ENCODE peak calls at places on chromosomes 6 and 20, in seven cellular contexts. One of them, this sample, is unnamed.

GRCh38 chr20:34222208-34222607 is 19.0 kb upstream of the ASIP start:
- DNase-seq in OCI-LY7: no peak
- DNase-seq in activated naive CD8-positive, alpha-beta T cell treated with anti-CD3 and anti-CD28 coated beads, Interleukin-2, amount 50 U/mL, for 24 hours: no peak
- DNase-seq in RPMI8226: no peak
- DNase-seq in effector memory CD8-positive, alpha-beta T cell: no peak
- DNase-seq in left ventricle myocardium inferior: no peak
- DNase-seq in stimulated activated CD8-positive, alpha-beta memory T cell treated with anti-CD3 and anti-CD28 coated beads, Interleukin-15, amount 100 ng/mL, for 4 hours: no peak
- DNase-seq in this sample: no peak

GRCh38 chr6:15352884-15353283 is 107.0 kb downstream of the JARID2 start:
- DNase-seq in OCI-LY7: no peak
- DNase-seq in activated naive CD8-positive, alpha-beta T cell treated with anti-CD3 and anti-CD28 coated beads, Interleukin-2, amount 50 U/mL, for 24 hours: no peak
- DNase-seq in RPMI8226: no peak
- DNase-seq in effector memory CD8-positive, alpha-beta T cell: no peak
- DNase-seq in left ventricle myocardium inferior: no peak
- DNase-seq in stimulated activated CD8-positive, alpha-beta memory T cell treated with anti-CD3 and anti-CD28 coated beads, Interleukin-15, amount 100 ng/mL, for 4 hours: no peak
- DNase-seq in this sample: no peak

GRCh38 chr20:50259705-50260479 is 69.3 kb downstream of the CEBPB start:
- DNase-seq in OCI-LY7: no peak
- DNase-seq in activated naive CD8-positive, alpha-beta T cell treated with anti-CD3 and anti-CD28 coated beads, Interleukin-2, amount 50 U/mL, for 24 hours: no peak
- DNase-seq in RPMI8226: peak
- DNase-seq in effector memory CD8-positive, alpha-beta T cell: no peak
- DNase-seq in left ventricle myocardium inferior: peak
- DNase-seq in stimulated activated CD8-positive, alpha-beta memory T cell treated with anti-CD3 and anti-CD28 coated beads, Interleukin-15, amount 100 ng/mL, for 4 hours: no peak
- DNase-seq in this sample: no peak

GRCh38 chr6:15629487-15629886 is 33.3 kb downstream of the DTNBP1 start:
- DNase-seq in OCI-LY7: no peak
- DNase-seq in activated naive CD8-positive, alpha-beta T cell treated with anti-CD3 and anti-CD28 coated beads, Interleukin-2, amount 50 U/mL, for 24 hours: no peak
- DNase-seq in RPMI8226: no peak
- DNase-seq in effector memory CD8-positive, alpha-beta T cell: no peak
- DNase-seq in left ventricle myocardium inferior: no peak
- DNase-seq in stimulated activated CD8-positive, alpha-beta memory T cell treated with anti-CD3 and anti-CD28 coated beads, Interleukin-15, amount 100 ng/mL, for 4 hours: no peak
- DNase-seq in this sample: no peak

GRCh38 chr6:82881519-82881918 is 184.1 kb downstream of the UBE3D start:
- DNase-seq in OCI-LY7: no peak
- DNase-seq in activated naive CD8-positive, alpha-beta T cell treated with anti-CD3 and anti-CD28 coated beads, Interleukin-2, amount 50 U/mL, for 24 hours: no peak
- DNase-seq in RPMI8226: no peak
- DNase-seq in effector memory CD8-positive, alpha-beta T cell: no peak
- DNase-seq in left ventricle myocardium inferior: no peak
- DNase-seq in stimulated activated CD8-positive, alpha-beta memory T cell treated with anti-CD3 and anti-CD28 coated beads, Interleukin-15, amount 100 ng/mL, for 4 hours: no peak
- DNase-seq in this sample: no peak

GRCh38 chr6:157514659-157515496 is 133.9 kb downstream of the ZDHHC14 start:
- DNase-seq in OCI-LY7: no peak
- DNase-seq in activated naive CD8-positive, alpha-beta T cell treated with anti-CD3 and anti-CD28 coated beads, Interleukin-2, amount 50 U/mL, for 24 hours: no peak
- DNase-seq in RPMI8226: no peak
- DNase-seq in effector memory CD8-positive, alpha-beta T cell: no peak
- DNase-seq in left ventricle myocardium inferior: no peak
- DNase-seq in stimulated activated CD8-positive, alpha-beta memory T cell treated with anti-CD3 and anti-CD28 coated beads, Interleukin-15, amount 100 ng/mL, for 4 hours: no peak
- DNase-seq in this sample: no peak

GRCh38 chr6:31293343-31293742 is 21.5 kb upstream of the HLA-C start:
- DNase-seq in OCI-LY7: no peak
- DNase-seq in activated naive CD8-positive, alpha-beta T cell treated with anti-CD3 and anti-CD28 coated beads, Interleukin-2, amount 50 U/mL, for 24 hours: no peak
- DNase-seq in RPMI8226: no peak
- DNase-seq in effector memory CD8-positive, alpha-beta T cell: no peak
- DNase-seq in left ventricle myocardium inferior: no peak
- DNase-seq in stimulated activated CD8-positive, alpha-beta memory T cell treated with anti-CD3 and anti-CD28 coated beads, Interleukin-15, amount 100 ng/mL, for 4 hours: no peak
- DNase-seq in this sample: no peak

GRCh38 chr6:163965426-163966348 is 551.2 kb downstream of the QKI start:
- DNase-seq in OCI-LY7: no peak
- DNase-seq in activated naive CD8-positive, alpha-beta T cell treated with anti-CD3 and anti-CD28 coated beads, Interleukin-2, amount 50 U/mL, for 24 hours: no peak
- DNase-seq in RPMI8226: no peak
- DNase-seq in effector memory CD8-positive, alpha-beta T cell: no peak
- DNase-seq in left ventricle myocardium inferior: peak
- DNase-seq in stimulated activated CD8-positive, alpha-beta memory T cell treated with anti-CD3 and anti-CD28 coated beads, Interleukin-15, amount 100 ng/mL, for 4 hours: no peak
- DNase-seq in this sample: no peak

GRCh38 chr6:155528982-155529453 is 73.4 kb upstream of the NOX3 start:
- DNase-seq in OCI-LY7: peak
- DNase-seq in activated naive CD8-positive, alpha-beta T cell treated with anti-CD3 and anti-CD28 coated beads, Interleukin-2, amount 50 U/mL, for 24 hours: no peak
- DNase-seq in RPMI8226: no peak
- DNase-seq in effector memory CD8-positive, alpha-beta T cell: no peak
- DNase-seq in left ventricle myocardium inferior: no peak
- DNase-seq in stimulated activated CD8-positive, alpha-beta memory T cell treated with anti-CD3 and anti-CD28 coated beads, Interleukin-15, amount 100 ng/mL, for 4 hours: no peak
- DNase-seq in this sample: no peak

GRCh38 chr20:50821994-50822393 is 27.1 kb downstream of the BCAS4 start:
- DNase-seq in OCI-LY7: peak
- DNase-seq in activated naive CD8-positive, alpha-beta T cell treated with anti-CD3 and anti-CD28 coated beads, Interleukin-2, amount 50 U/mL, for 24 hours: no peak
- DNase-seq in RPMI8226: no peak
- DNase-seq in effector memory CD8-positive, alpha-beta T cell: no peak
- DNase-seq in left ventricle myocardium inferior: no peak
- DNase-seq in stimulated activated CD8-positive, alpha-beta memory T cell treated with anti-CD3 and anti-CD28 coated beads, Interleukin-15, amount 100 ng/mL, for 4 hours: no peak
- DNase-seq in this sample: no peak

GRCh38 chr6:21046276-21046675 is 512.0 kb downstream of the CDKAL1 start:
- DNase-seq in OCI-LY7: no peak
- DNase-seq in activated naive CD8-positive, alpha-beta T cell treated with anti-CD3 and anti-CD28 coated beads, Interleukin-2, amount 50 U/mL, for 24 hours: no peak
- DNase-seq in RPMI8226: no peak
- DNase-seq in effector memory CD8-positive, alpha-beta T cell: no peak
- DNase-seq in left ventricle myocardium inferior: no peak
- DNase-seq in stimulated activated CD8-positive, alpha-beta memory T cell treated with anti-CD3 and anti-CD28 coated beads, Interleukin-15, amount 100 ng/mL, for 4 hours: no peak
- DNase-seq in this sample: no peak

GRCh38 chr6:110561708-110562107 is 85.3 kb upstream of the SLC22A16 start:
- DNase-seq in OCI-LY7: no peak
- DNase-seq in activated naive CD8-positive, alpha-beta T cell treated with anti-CD3 and anti-CD28 coated beads, Interleukin-2, amount 50 U/mL, for 24 hours: no peak
- DNase-seq in RPMI8226: no peak
- DNase-seq in effector memory CD8-positive, alpha-beta T cell: no peak
- DNase-seq in left ventricle myocardium inferior: no peak
- DNase-seq in stimulated activated CD8-positive, alpha-beta memory T cell treated with anti-CD3 and anti-CD28 coated beads, Interleukin-15, amount 100 ng/mL, for 4 hours: no peak
- DNase-seq in this sample: no peak

GRCh38 chr6:34587851-34588250 is 31.7 kb upstream of the SPDEF start:
- DNase-seq in OCI-LY7: no peak
- DNase-seq in activated naive CD8-positive, alpha-beta T cell treated with anti-CD3 and anti-CD28 coated beads, Interleukin-2, amount 50 U/mL, for 24 hours: no peak
- DNase-seq in RPMI8226: no peak
- DNase-seq in effector memory CD8-positive, alpha-beta T cell: no peak
- DNase-seq in left ventricle myocardium inferior: no peak
- DNase-seq in stimulated activated CD8-positive, alpha-beta memory T cell treated with anti-CD3 and anti-CD28 coated beads, Interleukin-15, amount 100 ng/mL, for 4 hours: no peak
- DNase-seq in this sample: no peak

GRCh38 chr6:150492507-150492906 is 107.2 kb upstream of the PLEKHG1 start:
- DNase-seq in OCI-LY7: peak
- DNase-seq in activated naive CD8-positive, alpha-beta T cell treated with anti-CD3 and anti-CD28 coated beads, Interleukin-2, amount 50 U/mL, for 24 hours: no peak
- DNase-seq in RPMI8226: peak
- DNase-seq in effector memory CD8-positive, alpha-beta T cell: no peak
- DNase-seq in left ventricle myocardium inferior: no peak
- DNase-seq in stimulated activated CD8-positive, alpha-beta memory T cell treated with anti-CD3 and anti-CD28 coated beads, Interleukin-15, amount 100 ng/mL, for 4 hours: no peak
- DNase-seq in this sample: no peak

GRCh38 chr6:140636237-140636636 is 1261.8 kb upstream of the CITED2 start:
- DNase-seq in OCI-LY7: no peak
- DNase-seq in activated naive CD8-positive, alpha-beta T cell treated with anti-CD3 and anti-CD28 coated beads, Interleukin-2, amount 50 U/mL, for 24 hours: no peak
- DNase-seq in RPMI8226: no peak
- DNase-seq in effector memory CD8-positive, alpha-beta T cell: no peak
- DNase-seq in left ventricle myocardium inferior: no peak
- DNase-seq in stimulated activated CD8-positive, alpha-beta memory T cell treated with anti-CD3 and anti-CD28 coated beads, Interleukin-15, amount 100 ng/mL, for 4 hours: no peak
- DNase-seq in this sample: no peak

GRCh38 chr6:41027251-41027650 is 11.8 kb downstream of the UNC5CL start:
- DNase-seq in OCI-LY7: no peak
- DNase-seq in activated naive CD8-positive, alpha-beta T cell treated with anti-CD3 and anti-CD28 coated beads, Interleukin-2, amount 50 U/mL, for 24 hours: no peak
- DNase-seq in RPMI8226: no peak
- DNase-seq in effector memory CD8-positive, alpha-beta T cell: no peak
- DNase-seq in left ventricle myocardium inferior: no peak
- DNase-seq in stimulated activated CD8-positive, alpha-beta memory T cell treated with anti-CD3 and anti-CD28 coated beads, Interleukin-15, amount 100 ng/mL, for 4 hours: no peak
- DNase-seq in this sample: no peak

GRCh38 chr6:41367700-41368099 is 32.3 kb downstream of the NCR2 start:
- DNase-seq in OCI-LY7: peak
- DNase-seq in activated naive CD8-positive, alpha-beta T cell treated with anti-CD3 and anti-CD28 coated beads, Interleukin-2, amount 50 U/mL, for 24 hours: peak
- DNase-seq in RPMI8226: peak
- DNase-seq in effector memory CD8-positive, alpha-beta T cell: no peak
- DNase-seq in left ventricle myocardium inferior: peak
- DNase-seq in stimulated activated CD8-positive, alpha-beta memory T cell treated with anti-CD3 and anti-CD28 coated beads, Interleukin-15, amount 100 ng/mL, for 4 hours: no peak
- DNase-seq in this sample: peak

GRCh38 chr6:137044366-137045220 is at the start of gene IL20RA:
- DNase-seq in OCI-LY7: no peak
- DNase-seq in activated naive CD8-positive, alpha-beta T cell treated with anti-CD3 and anti-CD28 coated beads, Interleukin-2, amount 50 U/mL, for 24 hours: peak
- DNase-seq in RPMI8226: peak
- DNase-seq in effector memory CD8-positive, alpha-beta T cell: no peak
- DNase-seq in left ventricle myocardium inferior: peak
- DNase-seq in stimulated activated CD8-positive, alpha-beta memory T cell treated with anti-CD3 and anti-CD28 coated beads, Interleukin-15, amount 100 ng/mL, for 4 hours: no peak
- DNase-seq in this sample: peak

GRCh38 chr20:48983423-48984400 is 62.2 kb downstream of the ARFGEF2 start:
- DNase-seq in OCI-LY7: no peak
- DNase-seq in activated naive CD8-positive, alpha-beta T cell treated with anti-CD3 and anti-CD28 coated beads, Interleukin-2, amount 50 U/mL, for 24 hours: no peak
- DNase-seq in RPMI8226: no peak
- DNase-seq in effector memory CD8-positive, alpha-beta T cell: no peak
- DNase-seq in left ventricle myocardium inferior: peak
- DNase-seq in stimulated activated CD8-positive, alpha-beta memory T cell treated with anti-CD3 and anti-CD28 coated beads, Interleukin-15, amount 100 ng/mL, for 4 hours: no peak
- DNase-seq in this sample: no peak

GRCh38 chr6:170110201-170111140 is 180.4 kb downstream of the DLL1 start:
- DNase-seq in OCI-LY7: no peak
- DNase-seq in activated naive CD8-positive, alpha-beta T cell treated with anti-CD3 and anti-CD28 coated beads, Interleukin-2, amount 50 U/mL, for 24 hours: no peak
- DNase-seq in RPMI8226: no peak
- DNase-seq in effector memory CD8-positive, alpha-beta T cell: no peak
- DNase-seq in left ventricle myocardium inferior: peak
- DNase-seq in stimulated activated CD8-positive, alpha-beta memory T cell treated with anti-CD3 and anti-CD28 coated beads, Interleukin-15, amount 100 ng/mL, for 4 hours: no peak
- DNase-seq in this sample: no peak

GRCh38 chr6:119129148-119129967 is 50.9 kb upstream of the FAM184A start:
- DNase-seq in OCI-LY7: peak
- DNase-seq in activated naive CD8-positive, alpha-beta T cell treated with anti-CD3 and anti-CD28 coated beads, Interleukin-2, amount 50 U/mL, for 24 hours: no peak
- DNase-seq in RPMI8226: peak
- DNase-seq in effector memory CD8-positive, alpha-beta T cell: peak
- DNase-seq in left ventricle myocardium inferior: no peak
- DNase-seq in stimulated activated CD8-positive, alpha-beta memory T cell treated with anti-CD3 and anti-CD28 coated beads, Interleukin-15, amount 100 ng/mL, for 4 hours: no peak
- DNase-seq in this sample: peak

GRCh38 chr20:3723284-3723683 is 9.2 kb upstream of the HSPA12B start:
- DNase-seq in OCI-LY7: no peak
- DNase-seq in activated naive CD8-positive, alpha-beta T cell treated with anti-CD3 and anti-CD28 coated beads, Interleukin-2, amount 50 U/mL, for 24 hours: no peak
- DNase-seq in RPMI8226: no peak
- DNase-seq in effector memory CD8-positive, alpha-beta T cell: no peak
- DNase-seq in left ventricle myocardium inferior: no peak
- DNase-seq in stimulated activated CD8-positive, alpha-beta memory T cell treated with anti-CD3 and anti-CD28 coated beads, Interleukin-15, amount 100 ng/mL, for 4 hours: no peak
- DNase-seq in this sample: no peak

GRCh38 chr6:11258260-11259237 is 26.1 kb upstream of the NEDD9 start:
- DNase-seq in OCI-LY7: no peak
- DNase-seq in activated naive CD8-positive, alpha-beta T cell treated with anti-CD3 and anti-CD28 coated beads, Interleukin-2, amount 50 U/mL, for 24 hours: peak
- DNase-seq in RPMI8226: no peak
- DNase-seq in effector memory CD8-positive, alpha-beta T cell: peak
- DNase-seq in left ventricle myocardium inferior: no peak
- DNase-seq in stimulated activated CD8-positive, alpha-beta memory T cell treated with anti-CD3 and anti-CD28 coated beads, Interleukin-15, amount 100 ng/mL, for 4 hours: peak
- DNase-seq in this sample: no peak

GRCh38 chr6:125596020-125596419 is 153.4 kb upstream of the HEY2 start:
- DNase-seq in OCI-LY7: no peak
- DNase-seq in activated naive CD8-positive, alpha-beta T cell treated with anti-CD3 and anti-CD28 coated beads, Interleukin-2, amount 50 U/mL, for 24 hours: no peak
- DNase-seq in RPMI8226: peak
- DNase-seq in effector memory CD8-positive, alpha-beta T cell: no peak
- DNase-seq in left ventricle myocardium inferior: no peak
- DNase-seq in stimulated activated CD8-positive, alpha-beta memory T cell treated with anti-CD3 and anti-CD28 coated beads, Interleukin-15, amount 100 ng/mL, for 4 hours: no peak
- DNase-seq in this sample: no peak

GRCh38 chr6:158660331-158660730 is 10.5 kb downstream of the SYTL3 start:
- DNase-seq in OCI-LY7: peak
- DNase-seq in activated naive CD8-positive, alpha-beta T cell treated with anti-CD3 and anti-CD28 coated beads, Interleukin-2, amount 50 U/mL, for 24 hours: peak
- DNase-seq in RPMI8226: peak
- DNase-seq in effector memory CD8-positive, alpha-beta T cell: peak
- DNase-seq in left ventricle myocardium inferior: no peak
- DNase-seq in stimulated activated CD8-positive, alpha-beta memory T cell treated with anti-CD3 and anti-CD28 coated beads, Interleukin-15, amount 100 ng/mL, for 4 hours: no peak
- DNase-seq in this sample: no peak

GRCh38 chr6:126066068-126067048 is 80.0 kb downstream of the TRMT11 start:
- DNase-seq in OCI-LY7: no peak
- DNase-seq in activated naive CD8-positive, alpha-beta T cell treated with anti-CD3 and anti-CD28 coated beads, Interleukin-2, amount 50 U/mL, for 24 hours: no peak
- DNase-seq in RPMI8226: no peak
- DNase-seq in effector memory CD8-positive, alpha-beta T cell: no peak
- DNase-seq in left ventricle myocardium inferior: no peak
- DNase-seq in stimulated activated CD8-positive, alpha-beta memory T cell treated with anti-CD3 and anti-CD28 coated beads, Interleukin-15, amount 100 ng/mL, for 4 hours: no peak
- DNase-seq in this sample: no peak

GRCh38 chr6:4348462-4349112 is 213.2 kb upstream of the ECI2 start:
- DNase-seq in OCI-LY7: no peak
- DNase-seq in activated naive CD8-positive, alpha-beta T cell treated with anti-CD3 and anti-CD28 coated beads, Interleukin-2, amount 50 U/mL, for 24 hours: no peak
- DNase-seq in RPMI8226: no peak
- DNase-seq in effector memory CD8-positive, alpha-beta T cell: no peak
- DNase-seq in left ventricle myocardium inferior: no peak
- DNase-seq in stimulated activated CD8-positive, alpha-beta memory T cell treated with anti-CD3 and anti-CD28 coated beads, Interleukin-15, amount 100 ng/mL, for 4 hours: no peak
- DNase-seq in this sample: no peak

GRCh38 chr6:159233365-159234101 is 64.3 kb downstream of the FNDC1 start:
- DNase-seq in OCI-LY7: no peak
- DNase-seq in activated naive CD8-positive, alpha-beta T cell treated with anti-CD3 and anti-CD28 coated beads, Interleukin-2, amount 50 U/mL, for 24 hours: no peak
- DNase-seq in RPMI8226: no peak
- DNase-seq in effector memory CD8-positive, alpha-beta T cell: no peak
- DNase-seq in left ventricle myocardium inferior: no peak
- DNase-seq in stimulated activated CD8-positive, alpha-beta memory T cell treated with anti-CD3 and anti-CD28 coated beads, Interleukin-15, amount 100 ng/mL, for 4 hours: no peak
- DNase-seq in this sample: no peak

GRCh38 chr6:83970582-83970981 is 63.0 kb upstream of the MRAP2 start:
- DNase-seq in OCI-LY7: no peak
- DNase-seq in activated naive CD8-positive, alpha-beta T cell treated with anti-CD3 and anti-CD28 coated beads, Interleukin-2, amount 50 U/mL, for 24 hours: no peak
- DNase-seq in RPMI8226: no peak
- DNase-seq in effector memory CD8-positive, alpha-beta T cell: no peak
- DNase-seq in left ventricle myocardium inferior: no peak
- DNase-seq in stimulated activated CD8-positive, alpha-beta memory T cell treated with anti-CD3 and anti-CD28 coated beads, Interleukin-15, amount 100 ng/mL, for 4 hours: no peak
- DNase-seq in this sample: no peak

GRCh38 chr6:1113921-1114320 is 198.0 kb upstream of the FOXQ1 start:
- DNase-seq in OCI-LY7: no peak
- DNase-seq in activated naive CD8-positive, alpha-beta T cell treated with anti-CD3 and anti-CD28 coated beads, Interleukin-2, amount 50 U/mL, for 24 hours: no peak
- DNase-seq in RPMI8226: no peak
- DNase-seq in effector memory CD8-positive, alpha-beta T cell: no peak
- DNase-seq in left ventricle myocardium inferior: no peak
- DNase-seq in stimulated activated CD8-positive, alpha-beta memory T cell treated with anti-CD3 and anti-CD28 coated beads, Interleukin-15, amount 100 ng/mL, for 4 hours: no peak
- DNase-seq in this sample: no peak

GRCh38 chr20:13147971-13148370 is 73.1 kb upstream of the ISM1 start:
- DNase-seq in OCI-LY7: no peak
- DNase-seq in activated naive CD8-positive, alpha-beta T cell treated with anti-CD3 and anti-CD28 coated beads, Interleukin-2, amount 50 U/mL, for 24 hours: no peak
- DNase-seq in RPMI8226: no peak
- DNase-seq in effector memory CD8-positive, alpha-beta T cell: no peak
- DNase-seq in left ventricle myocardium inferior: no peak
- DNase-seq in stimulated activated CD8-positive, alpha-beta memory T cell treated with anti-CD3 and anti-CD28 coated beads, Interleukin-15, amount 100 ng/mL, for 4 hours: no peak
- DNase-seq in this sample: no peak

GRCh38 chr6:82176616-82177015 is 70.9 kb downstream of the IBTK start:
- DNase-seq in OCI-LY7: no peak
- DNase-seq in activated naive CD8-positive, alpha-beta T cell treated with anti-CD3 and anti-CD28 coated beads, Interleukin-2, amount 50 U/mL, for 24 hours: no peak
- DNase-seq in RPMI8226: no peak
- DNase-seq in effector memory CD8-positive, alpha-beta T cell: no peak
- DNase-seq in left ventricle myocardium inferior: no peak
- DNase-seq in stimulated activated CD8-positive, alpha-beta memory T cell treated with anti-CD3 and anti-CD28 coated beads, Interleukin-15, amount 100 ng/mL, for 4 hours: no peak
- DNase-seq in this sample: no peak

GRCh38 chr6:39772559-39773283 is 19.5 kb upstream of the DAAM2 start:
- DNase-seq in OCI-LY7: no peak
- DNase-seq in activated naive CD8-positive, alpha-beta T cell treated with anti-CD3 and anti-CD28 coated beads, Interleukin-2, amount 50 U/mL, for 24 hours: no peak
- DNase-seq in RPMI8226: no peak
- DNase-seq in effector memory CD8-positive, alpha-beta T cell: no peak
- DNase-seq in left ventricle myocardium inferior: no peak
- DNase-seq in stimulated activated CD8-positive, alpha-beta memory T cell treated with anti-CD3 and anti-CD28 coated beads, Interleukin-15, amount 100 ng/mL, for 4 hours: no peak
- DNase-seq in this sample: no peak

GRCh38 chr6:46051962-46052361 is 36.3 kb upstream of the CLIC5 start:
- DNase-seq in OCI-LY7: no peak
- DNase-seq in activated naive CD8-positive, alpha-beta T cell treated with anti-CD3 and anti-CD28 coated beads, Interleukin-2, amount 50 U/mL, for 24 hours: no peak
- DNase-seq in RPMI8226: no peak
- DNase-seq in effector memory CD8-positive, alpha-beta T cell: no peak
- DNase-seq in left ventricle myocardium inferior: no peak
- DNase-seq in stimulated activated CD8-positive, alpha-beta memory T cell treated with anti-CD3 and anti-CD28 coated beads, Interleukin-15, amount 100 ng/mL, for 4 hours: no peak
- DNase-seq in this sample: no peak

GRCh38 chr20:11719153-11719552 is 198.5 kb upstream of the BTBD3 start:
- DNase-seq in OCI-LY7: no peak
- DNase-seq in activated naive CD8-positive, alpha-beta T cell treated with anti-CD3 and anti-CD28 coated beads, Interleukin-2, amount 50 U/mL, for 24 hours: no peak
- DNase-seq in RPMI8226: no peak
- DNase-seq in effector memory CD8-positive, alpha-beta T cell: no peak
- DNase-seq in left ventricle myocardium inferior: no peak
- DNase-seq in stimulated activated CD8-positive, alpha-beta memory T cell treated with anti-CD3 and anti-CD28 coated beads, Interleukin-15, amount 100 ng/mL, for 4 hours: no peak
- DNase-seq in this sample: no peak

GRCh38 chr20:47468290-47469050 is 33.2 kb upstream of the NCOA3 start:
- DNase-seq in OCI-LY7: peak
- DNase-seq in activated naive CD8-positive, alpha-beta T cell treated with anti-CD3 and anti-CD28 coated beads, Interleukin-2, amount 50 U/mL, for 24 hours: no peak
- DNase-seq in RPMI8226: peak
- DNase-seq in effector memory CD8-positive, alpha-beta T cell: no peak
- DNase-seq in left ventricle myocardium inferior: no peak
- DNase-seq in stimulated activated CD8-positive, alpha-beta memory T cell treated with anti-CD3 and anti-CD28 coated beads, Interleukin-15, amount 100 ng/mL, for 4 hours: no peak
- DNase-seq in this sample: no peak

GRCh38 chr6:140663094-140663493 is 1288.6 kb upstream of the CITED2 start:
- DNase-seq in OCI-LY7: no peak
- DNase-seq in activated naive CD8-positive, alpha-beta T cell treated with anti-CD3 and anti-CD28 coated beads, Interleukin-2, amount 50 U/mL, for 24 hours: no peak
- DNase-seq in RPMI8226: no peak
- DNase-seq in effector memory CD8-positive, alpha-beta T cell: no peak
- DNase-seq in left ventricle myocardium inferior: no peak
- DNase-seq in stimulated activated CD8-positive, alpha-beta memory T cell treated with anti-CD3 and anti-CD28 coated beads, Interleukin-15, amount 100 ng/mL, for 4 hours: no peak
- DNase-seq in this sample: no peak

GRCh38 chr6:144469144-144469575 is 184.0 kb downstream of the UTRN start:
- DNase-seq in OCI-LY7: no peak
- DNase-seq in activated naive CD8-positive, alpha-beta T cell treated with anti-CD3 and anti-CD28 coated beads, Interleukin-2, amount 50 U/mL, for 24 hours: no peak
- DNase-seq in RPMI8226: no peak
- DNase-seq in effector memory CD8-positive, alpha-beta T cell: no peak
- DNase-seq in left ventricle myocardium inferior: no peak
- DNase-seq in stimulated activated CD8-positive, alpha-beta memory T cell treated with anti-CD3 and anti-CD28 coated beads, Interleukin-15, amount 100 ng/mL, for 4 hours: no peak
- DNase-seq in this sample: no peak

This sample was measured in neural crest cell.